ENCODE peak calls at places on chromosomes 4 and X, in eight cellular contexts. D, C, A, B, F, S, W and T are unnamed samples.

GRCh38 chrX:139020793-139021192 is 309.3 kb upstream of the FGF13 start:
- DNase-seq in B (no peak), C (no peak), W (no peak), F (no peak), S (no peak), D (no peak), A (no peak), T (no peak)

GRCh38 chr4:123816462-123816861 is 419.9 kb downstream of the SPRY1 start:
- DNase-seq in W (no peak), S (no peak), A (no peak), D (no peak), C (no peak), B (no peak), F (no peak), T (no peak)

GRCh38 chr4:181157647-181158046 is 1085.6 kb upstream of the TENM3 start:
- DNase-seq in D (no peak), W (no peak), A (no peak), C (no peak), F (no peak), B (no peak), S (no peak), T (no peak)

GRCh38 chr4:148857973-148858534 is 415.8 kb upstream of the NR3C2 start:
- DNase-seq in F (no peak), A (no peak), B (no peak), D (no peak), S (peak; percentile 7), W (no peak), C (no peak), T (no peak)

GRCh38 chr4:152112116-152112515 is 351.3 kb upstream of the GATB start:
- DNase-seq in F (no peak), C (no peak), S (no peak), D (no peak), A (no peak), W (no peak), B (no peak), T (no peak)

GRCh38 chr4:24659241-24659961 is 75.0 kb upstream of the DHX15 start:
- DNase-seq in D (no peak), S (peak; percentile 29), A (no peak), B (no peak), C (no peak), F (peak; percentile 50), W (no peak), T (no peak)

GRCh38 chr4:14022428-14022827 is 394.9 kb upstream of the BOD1L1 start:
- DNase-seq in F (no peak), C (no peak), S (no peak), D (no peak), W (no peak), B (no peak), A (no peak), T (no peak)

GRCh38 chrX:56232221-56233082 is at the start of gene KLF8:
- DNase-seq in W (peak; percentile 84), S (peak; percentile 68), A (no peak), C (peak; percentile 73), B (peak; percentile 88), F (no peak), D (peak; percentile 21), T (no peak)

GRCh38 chr4:107500551-107500950 is 219.5 kb downstream of the PAPSS1 start:
- DNase-seq in F (no peak), S (no peak), W (no peak), A (no peak), C (no peak), D (no peak), B (no peak), T (no peak)

GRCh38 chrX:1661048-1661921 is 46.4 kb downstream of the ASMT start:
- DNase-seq in B (peak; percentile 29), W (peak; percentile 21), F (no peak), A (peak; percentile 85), D (peak; percentile 9), C (peak; percentile 15), S (no peak), T (no peak)

GRCh38 chrX:11792461-11793421 is 34.7 kb downstream of the MSL3 start:
- DNase-seq in F (peak; percentile 4), B (no peak), A (peak; percentile 16), D (no peak), C (no peak), S (no peak), W (no peak), T (no peak)

GRCh38 chr4:145734051-145734450 is 54.1 kb downstream of the C4orf51 start:
- DNase-seq in B (no peak), F (peak; percentile 44), S (peak; percentile 45), A (no peak), C (peak; percentile 32), W (no peak), D (no peak), T (no peak)

GRCh38 chrX:30561191-30561590 is 16.4 kb downstream of the TASL start:
- DNase-seq in D (no peak), A (no peak), B (no peak), C (no peak), F (no peak), S (no peak), W (no peak), T (no peak)
- H3K4me3 ChIP-seq in D (no peak overlapping the region), A (no peak overlapping the region), B (no peak overlapping the region), C (no peak overlapping the region), F (no peak overlapping the region), S (no peak overlapping the region), W (no peak overlapping the region), T (no peak overlapping the region)

DNA sequence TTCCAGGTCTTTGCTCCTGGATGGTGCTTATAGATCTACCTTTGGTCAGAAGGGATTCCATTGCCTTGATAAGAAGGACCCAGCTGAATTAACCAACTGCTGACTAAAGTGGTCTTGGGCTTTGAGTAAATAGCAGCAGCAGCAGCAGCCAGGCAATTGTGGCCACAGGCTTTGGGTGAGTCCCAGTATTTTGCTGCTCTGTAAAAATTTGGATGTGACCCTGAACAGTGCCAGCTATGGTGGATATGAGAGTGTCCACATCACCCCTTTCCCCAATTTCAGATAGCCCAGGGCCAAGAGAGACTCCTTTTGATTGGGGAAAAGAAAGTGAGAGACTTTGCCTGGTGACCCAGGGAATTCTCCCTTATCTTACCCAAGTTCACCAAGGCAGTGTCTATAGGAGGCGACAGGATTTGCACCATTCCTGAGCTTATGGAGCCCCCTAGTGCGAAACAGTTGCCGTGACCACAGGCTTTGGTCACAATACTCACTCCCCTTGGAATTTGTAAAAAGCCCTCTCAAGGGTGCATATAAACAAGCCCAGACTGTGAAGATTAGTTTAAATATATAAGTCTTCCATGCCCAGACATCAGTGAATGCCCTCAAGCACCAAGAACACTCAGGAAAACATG is 518.0 kb downstream of the TMA16 start:
- DNase-seq in S (peak; percentile 65), C (no peak), B (no peak), D (no peak), F (peak; percentile 58), A (peak; percentile 17), W (no peak), T (no peak)
- TF ChIP-seq CTCF in S (peak; percentile 76), C (no peak), B (no peak), D (no peak), F (peak; percentile 71), A (no peak), W (no peak), T (no peak)

GRCh38 chr4:117135634-117136354 is 50.4 kb upstream of the TRAM1L1 start:
- DNase-seq in D (no peak), W (no peak), C (no peak), F (peak; percentile 42), B (no peak), S (peak; percentile 1), A (no peak), T (no peak)

GRCh38 chr4:117137143-117137542 is 51.8 kb upstream of the TRAM1L1 start:
- DNase-seq in W (no peak), C (no peak), S (peak; percentile 89), A (no peak), B (no peak), F (peak; percentile 81), D (no peak), T (peak; percentile 31)

DNA sequence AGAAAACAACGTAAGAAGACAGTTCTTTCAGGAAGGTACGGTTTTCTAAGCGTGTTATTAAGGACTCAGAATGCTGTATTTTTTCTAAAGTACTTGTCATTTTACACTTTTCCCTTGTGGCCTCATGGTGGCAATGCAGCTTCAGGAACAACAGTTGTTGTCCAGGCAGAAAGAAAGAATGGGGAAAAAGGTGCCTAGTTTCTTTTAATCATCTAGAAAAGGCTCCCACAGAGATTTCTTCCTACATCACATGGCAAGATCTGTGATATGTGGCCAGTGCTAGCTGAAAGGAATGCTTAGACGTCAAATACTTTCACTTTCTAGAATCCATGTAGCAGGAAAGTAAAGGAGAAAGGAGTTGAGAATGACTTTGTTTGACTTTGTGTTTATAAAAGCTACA is 49.0 kb upstream of the TRAM1L1 start:
- DNase-seq in W (no peak), F (peak; percentile 69), A (no peak), D (no peak), C (no peak), S (peak; percentile 61), B (no peak), T (peak; percentile 41)
- H3K4me3 ChIP-seq in W (no peak overlapping the region), F (peak overlapping the region; percentile 47), A (no peak overlapping the region), D (no peak overlapping the region), C (no peak overlapping the region), S (no peak overlapping the region), B (no peak overlapping the region), T (no peak overlapping the region)

GRCh38 chrX:110123331-110123782 is 120.4 kb downstream of the TMEM164 start:
- DNase-seq in C (no peak), F (no peak), W (no peak), D (no peak), B (no peak), S (no peak), A (no peak), T (no peak)

GRCh38 chrX:110120025-110120424 is 117.1 kb downstream of the TMEM164 start:
- DNase-seq in B (no peak), W (peak; percentile 68), C (no peak), F (no peak), S (no peak), D (peak; percentile 18), A (no peak), T (no peak)

GRCh38 chrX:110119480-110119879 is 116.6 kb downstream of the TMEM164 start:
- DNase-seq in D (no peak), A (no peak), S (no peak), C (no peak), W (no peak), B (no peak), F (no peak), T (no peak)

GRCh38 chrX:110131031-110131430 is 128.1 kb downstream of the TMEM164 start:
- DNase-seq in W (no peak), S (no peak), A (no peak), B (no peak), F (no peak), D (no peak), C (no peak), T (no peak)

DNA sequence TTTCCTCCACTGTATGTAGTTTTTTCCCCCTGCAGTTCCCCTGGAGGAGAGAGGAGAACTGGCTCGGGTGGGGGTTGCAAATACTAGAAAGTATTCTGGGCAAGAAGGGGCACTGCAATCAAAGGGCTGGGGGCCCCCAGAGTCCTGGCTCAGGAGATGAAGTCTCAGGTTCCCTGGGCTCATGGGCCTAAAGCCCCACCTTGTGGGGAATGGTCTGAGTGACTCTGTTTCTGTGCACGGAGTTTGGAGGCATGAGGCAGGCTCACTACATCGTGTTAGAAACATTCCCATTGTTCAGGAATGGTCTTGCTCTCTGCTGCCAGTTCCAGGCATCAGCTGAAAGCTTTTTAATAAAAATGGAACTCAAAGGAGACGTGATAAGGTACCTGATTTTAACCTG is 122.5 kb downstream of the TMEM164 start:
- DNase-seq in W (no peak), B (no peak), A (no peak), F (peak; percentile 24), S (peak; percentile 2), D (no peak), C (no peak), T (no peak)
- TF ChIP-seq CTCF in W (no peak), B (no peak), A (no peak), F (peak; percentile 49), S (peak; percentile 19), D (no peak), C (no peak), T (peak; percentile 17)